ENCODE peak calls at places on chromosome 6, in seven cellular contexts. One of them, this sample, is unnamed.

GRCh38 chr6:150747155-150747554 is 118.3 kb upstream of the MTHFD1L start:
- DNase-seq in NCI-H2081: no peak
- DNase-seq in NCI-H146: no peak
- DNase-seq in mucosa of gallbladder: peak
- DNase-seq in naive thymus-derived CD8-positive, alpha-beta T cell: no peak
- DNase-seq in heart right ventricle: no peak
- DNase-seq in iris pigment epithelial cell: no peak
- DNase-seq in this sample: no peak

GRCh38 chr6:64334646-64335045 is 699.0 kb downstream of the PHF3 start:
- DNase-seq in NCI-H2081: no peak
- DNase-seq in NCI-H146: no peak
- DNase-seq in mucosa of gallbladder: no peak
- DNase-seq in naive thymus-derived CD8-positive, alpha-beta T cell: no peak
- DNase-seq in heart right ventricle: no peak
- DNase-seq in iris pigment epithelial cell: no peak
- DNase-seq in this sample: no peak

GRCh38 chr6:165552248-165552736 is 110.7 kb downstream of the PDE10A start:
- DNase-seq in NCI-H2081: no peak
- DNase-seq in NCI-H146: no peak
- DNase-seq in mucosa of gallbladder: peak
- DNase-seq in naive thymus-derived CD8-positive, alpha-beta T cell: no peak
- DNase-seq in heart right ventricle: no peak
- DNase-seq in iris pigment epithelial cell: no peak
- DNase-seq in this sample: no peak

GRCh38 chr6:1686117-1687098 is 76.7 kb downstream of the FOXC1 start:
- DNase-seq in NCI-H2081: peak
- DNase-seq in NCI-H146: peak
- DNase-seq in mucosa of gallbladder: no peak
- DNase-seq in naive thymus-derived CD8-positive, alpha-beta T cell: no peak
- DNase-seq in heart right ventricle: no peak
- DNase-seq in iris pigment epithelial cell: peak
- DNase-seq in this sample: no peak

GRCh38 chr6:156146891-156147290 is 630.3 kb upstream of the ARID1B start:
- DNase-seq in NCI-H2081: no peak
- DNase-seq in NCI-H146: no peak
- DNase-seq in mucosa of gallbladder: no peak
- DNase-seq in naive thymus-derived CD8-positive, alpha-beta T cell: no peak
- DNase-seq in heart right ventricle: no peak
- DNase-seq in iris pigment epithelial cell: no peak
- DNase-seq in this sample: no peak

GRCh38 chr6:89281779-89282246 is 33.3 kb downstream of the GABRR2 start:
- DNase-seq in NCI-H2081: no peak
- DNase-seq in NCI-H146: peak
- DNase-seq in mucosa of gallbladder: no peak
- DNase-seq in naive thymus-derived CD8-positive, alpha-beta T cell: no peak
- DNase-seq in heart right ventricle: no peak
- DNase-seq in iris pigment epithelial cell: peak
- DNase-seq in this sample: no peak

GRCh38 chr6:47810885-47811284 is 29.1 kb downstream of the OPN5 start:
- DNase-seq in NCI-H2081: no peak
- DNase-seq in NCI-H146: peak
- DNase-seq in mucosa of gallbladder: no peak
- DNase-seq in naive thymus-derived CD8-positive, alpha-beta T cell: no peak
- DNase-seq in heart right ventricle: no peak
- DNase-seq in iris pigment epithelial cell: no peak
- DNase-seq in this sample: no peak

GRCh38 chr6:6915813-6916547 is 191.8 kb upstream of the RREB1 start:
- DNase-seq in NCI-H2081: no peak
- DNase-seq in NCI-H146: no peak
- DNase-seq in mucosa of gallbladder: peak
- DNase-seq in naive thymus-derived CD8-positive, alpha-beta T cell: peak
- DNase-seq in heart right ventricle: peak
- DNase-seq in iris pigment epithelial cell: peak
- DNase-seq in this sample: peak

GRCh38 chr6:130810307-130811030 is 16.7 kb upstream of the SMLR1 start:
- DNase-seq in NCI-H2081: no peak
- DNase-seq in NCI-H146: no peak
- DNase-seq in mucosa of gallbladder: no peak
- DNase-seq in naive thymus-derived CD8-positive, alpha-beta T cell: no peak
- DNase-seq in heart right ventricle: no peak
- DNase-seq in iris pigment epithelial cell: no peak
- DNase-seq in this sample: peak

GRCh38 chr6:74420221-74420620 is 724.2 kb downstream of the CD109 start:
- DNase-seq in NCI-H2081: no peak
- DNase-seq in NCI-H146: no peak
- DNase-seq in mucosa of gallbladder: peak
- DNase-seq in naive thymus-derived CD8-positive, alpha-beta T cell: no peak
- DNase-seq in heart right ventricle: no peak
- DNase-seq in iris pigment epithelial cell: no peak
- DNase-seq in this sample: no peak